ENCODE peak calls at places on chromosomes 13 and 19, in five cellular contexts. L is thoracic aorta; Z is lung; X is adrenal gland; A is CD8-positive, alpha-beta memory T cell. U is an unnamed sample. For H3K27me3, the result is how much of the 10 kb centered on the place peaks cover.

GRCh38 chr19:9407827-9408226 is 27.5 kb downstream of the ZNF266 start:
- DNase-seq in L (no peak), Z (no peak), X (no peak), A (no peak), U (no peak)

GRCh38 chr13:112442483-112443090 is 66.4 kb downstream of the SPACA7 start:
- DNase-seq in L (no peak), Z (peak), X (no peak), A (no peak), U (no peak)

GRCh38 chr19:58355215-58355796 is 2.0 kb upstream of the A1BG start:
- DNase-seq in L (no peak), Z (no peak), X (no peak), A (no peak), U (no peak)

GRCh38 chr19:44817725-44818469 is 9.0 kb downstream of the BCAM start:
- DNase-seq in L (no peak), Z (no peak), X (no peak), A (no peak), U (no peak)

GRCh38 chr19:37077615-37077928 is 661 bp upstream of the ZNF420 start:
- DNase-seq in L (no peak), Z (no peak), X (no peak), A (no peak), U (no peak)

GRCh38 chr13:37361608-37362007 is 237.0 kb downstream of the POSTN start:
- DNase-seq in L (no peak), Z (no peak), X (no peak), A (no peak), U (no peak)

GRCh38 chr13:112679932-112680677 is 9.7 kb upstream of the ATP11A start:
- DNase-seq in L (no peak), Z (no peak), X (no peak), A (no peak), U (no peak)

GRCh38 chr13:20264271-20265018 is 32.3 kb upstream of the GJB6 start:
- DNase-seq in L (no peak), Z (no peak), X (no peak), A (no peak), U (no peak)

GRCh38 chr19:34193439-34193838 is 21.1 kb downstream of the LSM14A start:
- DNase-seq in L (no peak), Z (no peak), X (no peak), A (no peak), U (no peak)

GRCh38 chr19:6718741-6719539 is 1.5 kb downstream of the C3 start:
- DNase-seq in L (no peak), Z (peak), X (peak), A (peak), U (no peak)

GRCh38 chr13:113338451-113338850 is 25.5 kb downstream of the GRTP1 start:
- DNase-seq in L (no peak), Z (no peak), X (no peak), A (no peak), U (no peak)

GRCh38 chr13:34258646-34259386 is 440.9 kb downstream of the RFC3 start:
- DNase-seq in L (no peak), Z (no peak), X (no peak), A (no peak), U (no peak)

GRCh38 chr13:39870197-39870746 is 214.8 kb downstream of the COG6 start:
- DNase-seq in L (no peak), Z (no peak), X (no peak), A (no peak), U (no peak)

GRCh38 chr19:42567567-42567966 is 27.2 kb downstream of the CEACAM8 start:
- DNase-seq in L (no peak), Z (no peak), X (no peak), A (no peak), U (no peak)

GRCh38 chr19:48656840-48657474 is 11.0 kb upstream of the CA11 start:
- DNase-seq in L (no peak), Z (no peak), X (no peak), A (no peak), U (peak)

GRCh38 chr19:48135411-48135810 is 24.8 kb upstream of the PLA2G4C start:
- DNase-seq in L (no peak), Z (no peak), X (no peak), A (no peak), U (no peak)

GRCh38 chr19:13060964-13061927 is 41.4 kb downstream of the LYL1 start:
- DNase-seq in L (no peak), Z (peak), X (peak), A (peak), U (peak)

GRCh38 chr19:49889687-49890348 is 6.9 kb downstream of the IL4I1 start:
- DNase-seq in L (no peak), Z (peak), X (peak), A (peak), U (no peak)

GRCh38 chr19:18674616-18675015 is 8.9 kb upstream of the CRTC1 start:
- DNase-seq in L (no peak), Z (no peak), X (no peak), A (no peak), U (no peak)
- H3K4me3 ChIP-seq in L (no peak), Z (no peak), X (no peak), A (no peak), U (no peak)

GRCh38 chr13:76888421-76888820 is 2.2 kb upstream of the KCTD12 start:
- DNase-seq in L (no peak), Z (no peak), X (no peak), A (no peak), U (no peak)

GRCh38 chr13:76889254-76889653 is 3.0 kb upstream of the KCTD12 start:
- DNase-seq in L (no peak), Z (no peak), X (no peak), A (no peak), U (no peak)

GRCh38 chr13:76890036-76890435 is 3.8 kb upstream of the KCTD12 start:
- DNase-seq in L (no peak), Z (no peak), X (no peak), A (no peak), U (no peak)

GRCh38 chr13:76894401-76895110 is 8.4 kb upstream of the KCTD12 start:
- DNase-seq in L (no peak), Z (no peak), X (no peak), A (no peak), U (no peak)

GRCh38 chr13:76892488-76892887 is 6.3 kb upstream of the KCTD12 start:
- DNase-seq in L (no peak), Z (no peak), X (no peak), A (no peak), U (no peak)
- H3K27me3 ChIP-seq in L (under half), Z (under half), X (under half), A (under half), U (under half)

GRCh38 chr19:29265436-29265835 is 52.5 kb upstream of the UQCRFS1 start:
- DNase-seq in L (no peak), Z (no peak), X (no peak), A (no peak), U (no peak)
- H3K4me3 ChIP-seq in L (no peak), Z (no peak), X (no peak), A (no peak), U (no peak)

GRCh38 chr19:14971474-14971873 is 8.2 kb downstream of the SLC1A6 start:
- DNase-seq in L (no peak), Z (no peak), X (no peak), A (no peak), U (no peak)
- H3K27me3 ChIP-seq in L (under half), Z (under half), X (under half), A (under half), U (under half)

GRCh38 chr13:31850041-31850440 is 110.7 kb downstream of the RXFP2 start:
- DNase-seq in L (no peak), Z (no peak), X (no peak), A (no peak), U (no peak)

GRCh38 chr13:31851201-31851600 is 111.9 kb downstream of the RXFP2 start:
- DNase-seq in L (no peak), Z (no peak), X (no peak), A (no peak), U (no peak)

GRCh38 chr13:31848621-31849020 is 109.3 kb downstream of the RXFP2 start:
- DNase-seq in L (no peak), Z (no peak), X (no peak), A (no peak), U (no peak)

GRCh38 chr13:31846182-31846938 is 107.0 kb downstream of the RXFP2 start:
- DNase-seq in L (peak), Z (peak), X (peak), A (peak), U (peak)

DNA sequence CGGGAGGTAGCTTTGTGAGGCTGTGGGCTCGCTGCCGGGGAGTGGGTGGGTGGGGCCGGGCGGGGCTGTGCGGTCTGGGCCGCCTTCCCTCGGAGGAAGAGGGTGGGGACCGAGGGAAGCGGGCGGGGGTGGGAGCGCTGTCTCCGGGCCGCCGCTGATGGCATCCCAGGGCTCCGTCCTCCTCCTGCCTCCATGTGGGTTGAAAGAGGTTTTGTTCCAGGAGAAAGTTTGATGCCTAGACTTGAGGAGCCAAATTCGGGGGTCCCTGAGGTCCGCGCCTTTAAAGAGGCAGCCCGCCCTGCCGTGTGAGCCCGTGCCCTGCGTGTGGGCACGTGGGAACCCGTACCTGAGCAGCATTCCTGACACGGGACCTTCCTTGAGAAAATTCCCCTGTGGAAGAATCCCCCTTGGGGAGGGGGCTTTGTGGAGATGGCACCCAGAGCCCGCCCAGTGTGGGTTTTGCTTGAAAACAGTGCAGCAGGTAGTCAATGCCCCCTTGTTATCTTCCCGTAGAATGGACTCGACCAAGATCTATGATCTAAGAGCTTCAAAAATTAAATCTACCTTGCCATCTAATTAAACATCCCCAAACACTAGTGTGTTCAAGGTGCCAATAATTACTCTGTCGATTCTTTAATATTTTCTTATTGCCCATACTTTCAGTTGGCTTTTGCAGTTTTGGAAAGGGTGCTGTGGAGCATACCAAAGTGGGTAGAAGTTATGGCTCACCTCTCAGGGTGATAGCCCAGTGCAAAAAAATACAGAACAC is 107.8 kb downstream of the RXFP2 start:
- DNase-seq in L (no peak), Z (no peak), X (no peak), A (no peak), U (peak)
- H3K4me3 ChIP-seq in L (peak), Z (peak), X (no peak), A (no peak), U (peak)

DNA sequence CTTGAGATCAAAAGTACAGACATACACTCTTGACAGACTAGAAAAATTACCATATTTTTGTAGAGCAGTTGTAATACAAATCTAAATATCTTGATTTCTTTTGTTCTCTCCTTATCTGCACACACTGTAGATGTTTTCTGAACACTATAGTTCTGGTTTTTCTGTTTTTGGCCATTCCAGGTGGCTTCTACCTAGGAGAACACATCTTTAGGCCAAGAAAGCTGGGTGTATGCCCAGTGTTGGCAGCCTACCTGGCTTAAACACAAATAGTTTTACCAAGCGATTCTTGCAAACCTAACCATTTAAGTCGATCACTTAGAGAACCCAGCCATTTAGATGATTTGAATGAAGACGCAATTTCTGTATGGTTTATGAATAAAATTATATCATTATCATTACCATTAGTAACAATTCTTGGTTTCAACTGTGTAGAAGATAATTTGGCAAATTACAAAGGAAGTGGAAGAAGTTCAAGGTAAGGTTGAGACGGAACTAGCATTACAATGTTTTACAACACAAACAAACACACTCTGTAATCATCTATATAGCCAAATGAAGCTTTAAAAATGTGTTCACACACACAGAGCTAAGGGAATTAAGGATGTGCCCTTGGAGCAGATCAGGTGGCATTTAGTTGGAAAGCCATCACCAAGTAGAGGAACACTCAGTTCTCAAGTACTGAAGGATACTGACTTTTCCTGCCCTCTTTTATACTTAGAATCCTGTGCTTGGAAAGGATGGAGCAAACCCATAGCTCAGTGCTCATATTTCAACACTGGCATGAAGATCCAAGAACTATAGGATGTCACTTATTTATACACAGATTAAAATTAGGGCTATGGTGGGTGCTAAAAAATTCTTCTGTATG is 36.2 kb downstream of the ERCC5 start:
- DNase-seq in L (no peak), Z (no peak), X (no peak), A (no peak), U (no peak)
- H3K27me3 ChIP-seq in L (under half), Z (under half), X (under half), A (under half), U (under half)

GRCh38 chr19:1167687-1168561 is 6.1 kb downstream of the SBNO2 start:
- DNase-seq in L (no peak), Z (no peak), X (peak), A (no peak), U (no peak)
- H3K4me3 ChIP-seq in L (no peak), Z (peak), X (peak), A (no peak), U (peak)